ENCODE peak calls at places on chromosomes 4 and X, in seven cellular contexts. One of them, this sample, is unnamed.

GRCh38 chrX:65480960-65481359 is 53.6 kb downstream of the LAS1L start:
- ATAC-seq in heart left ventricle: no peak
- ATAC-seq in gastrocnemius medialis: no peak
- ATAC-seq in A549: no peak
- ATAC-seq in body of pancreas: no peak
- ATAC-seq in HCT116: no peak
- ATAC-seq in K562: no peak
- ATAC-seq in this sample: no peak

GRCh38 chr4:22493523-22493922 is 22.3 kb downstream of the ADGRA3 start:
- ATAC-seq in heart left ventricle: no peak
- ATAC-seq in body of pancreas: no peak
- ATAC-seq in A549: no peak
- ATAC-seq in K562: no peak
- ATAC-seq in gastrocnemius medialis: no peak
- ATAC-seq in HCT116: no peak
- ATAC-seq in this sample: no peak

GRCh38 chr4:26022346-26022891 is 108.4 kb downstream of the SMIM20 start:
- ATAC-seq in body of pancreas: peak; percentile 83
- ATAC-seq in K562: no peak
- ATAC-seq in heart left ventricle: peak; percentile 20
- ATAC-seq in HCT116: peak; percentile 52
- ATAC-seq in A549: peak; percentile 90
- ATAC-seq in gastrocnemius medialis: no peak
- ATAC-seq in this sample: peak; percentile 35

GRCh38 chr4:75841641-75842520 is 60.4 kb downstream of the PPEF2 start:
- ATAC-seq in K562: peak; percentile 59
- ATAC-seq in heart left ventricle: peak; percentile 89
- ATAC-seq in HCT116: no peak
- ATAC-seq in body of pancreas: no peak
- ATAC-seq in A549: peak; percentile 42
- ATAC-seq in gastrocnemius medialis: peak; percentile 75
- ATAC-seq in this sample: no peak

GRCh38 chr4:139798456-139798855 is 132.8 kb downstream of the MGST2 start:
- ATAC-seq in body of pancreas: peak; percentile 83
- ATAC-seq in heart left ventricle: no peak
- ATAC-seq in HCT116: no peak
- ATAC-seq in A549: no peak
- ATAC-seq in gastrocnemius medialis: no peak
- ATAC-seq in K562: no peak
- ATAC-seq in this sample: no peak

GRCh38 chrX:130754353-130754752 is 148.7 kb downstream of the ENOX2 start:
- ATAC-seq in heart left ventricle: no peak
- ATAC-seq in K562: no peak
- ATAC-seq in gastrocnemius medialis: no peak
- ATAC-seq in body of pancreas: no peak
- ATAC-seq in A549: no peak
- ATAC-seq in HCT116: no peak
- ATAC-seq in this sample: no peak

GRCh38 chr4:26936284-26937065 is 75.8 kb downstream of the STIM2 start:
- ATAC-seq in heart left ventricle: no peak
- ATAC-seq in K562: peak; percentile 92
- ATAC-seq in body of pancreas: no peak
- ATAC-seq in HCT116: peak; percentile 58
- ATAC-seq in A549: no peak
- ATAC-seq in gastrocnemius medialis: no peak
- ATAC-seq in this sample: no peak

GRCh38 chr4:36197501-36197900 is 46.8 kb downstream of the ARAP2 start:
- ATAC-seq in gastrocnemius medialis: no peak
- ATAC-seq in A549: no peak
- ATAC-seq in K562: no peak
- ATAC-seq in heart left ventricle: no peak
- ATAC-seq in HCT116: no peak
- ATAC-seq in body of pancreas: no peak
- ATAC-seq in this sample: no peak

GRCh38 chrX:123222920-123223319 is 38.8 kb downstream of the GRIA3 start:
- ATAC-seq in K562: no peak
- ATAC-seq in HCT116: no peak
- ATAC-seq in A549: no peak
- ATAC-seq in gastrocnemius medialis: no peak
- ATAC-seq in heart left ventricle: no peak
- ATAC-seq in body of pancreas: peak; percentile 85
- ATAC-seq in this sample: peak; percentile 16

GRCh38 chr4:108355523-108356208 is 186.9 kb upstream of the LEF1 start:
- ATAC-seq in gastrocnemius medialis: no peak
- ATAC-seq in body of pancreas: peak; percentile 15
- ATAC-seq in heart left ventricle: peak; percentile 64
- ATAC-seq in K562: no peak
- ATAC-seq in A549: no peak
- ATAC-seq in HCT116: no peak
- ATAC-seq in this sample: no peak

GRCh38 chr4:147747787-147748454 is 16.0 kb downstream of the ARHGAP10 start:
- ATAC-seq in K562: no peak
- ATAC-seq in body of pancreas: peak; percentile 81
- ATAC-seq in heart left ventricle: peak; percentile 58
- ATAC-seq in HCT116: no peak
- ATAC-seq in A549: no peak
- ATAC-seq in gastrocnemius medialis: no peak
- ATAC-seq in this sample: no peak

GRCh38 chr4:107600456-107600855 is 119.6 kb downstream of the PAPSS1 start:
- ATAC-seq in heart left ventricle: no peak
- ATAC-seq in K562: no peak
- ATAC-seq in body of pancreas: no peak
- ATAC-seq in HCT116: no peak
- ATAC-seq in gastrocnemius medialis: no peak
- ATAC-seq in A549: no peak
- ATAC-seq in this sample: no peak

GRCh38 chr4:163493643-163494359 is 689 bp upstream of the TMA16 start:
- ATAC-seq in K562: no peak
- ATAC-seq in body of pancreas: peak; percentile 8
- ATAC-seq in A549: no peak
- ATAC-seq in gastrocnemius medialis: peak; percentile 5
- ATAC-seq in HCT116: peak; percentile 52
- ATAC-seq in heart left ventricle: no peak
- ATAC-seq in this sample: no peak

GRCh38 chr4:125940426-125940825 is 625.7 kb downstream of the FAT4 start:
- ATAC-seq in A549: no peak
- ATAC-seq in K562: no peak
- ATAC-seq in body of pancreas: no peak
- ATAC-seq in HCT116: no peak
- ATAC-seq in gastrocnemius medialis: no peak
- ATAC-seq in heart left ventricle: no peak
- ATAC-seq in this sample: no peak

GRCh38 chrX:136667446-136668168 is 19.6 kb downstream of the CD40LG start:
- ATAC-seq in gastrocnemius medialis: no peak
- ATAC-seq in A549: no peak
- ATAC-seq in body of pancreas: no peak
- ATAC-seq in HCT116: no peak
- ATAC-seq in K562: no peak
- ATAC-seq in heart left ventricle: no peak
- ATAC-seq in this sample: no peak

GRCh38 chr4:184810720-184811119 is 15.0 kb downstream of the ACSL1 start:
- ATAC-seq in HCT116: no peak
- ATAC-seq in K562: no peak
- ATAC-seq in gastrocnemius medialis: peak; percentile 47
- ATAC-seq in body of pancreas: no peak
- ATAC-seq in A549: no peak
- ATAC-seq in heart left ventricle: peak; percentile 7
- ATAC-seq in this sample: no peak

GRCh38 chr4:38823766-38824165 is 19.2 kb upstream of the TLR1 start:
- ATAC-seq in body of pancreas: no peak
- ATAC-seq in heart left ventricle: no peak
- ATAC-seq in K562: no peak
- ATAC-seq in A549: no peak
- ATAC-seq in HCT116: no peak
- ATAC-seq in gastrocnemius medialis: no peak
- ATAC-seq in this sample: no peak

GRCh38 chr4:38820329-38821061 is 15.9 kb upstream of the TLR1 start:
- ATAC-seq in body of pancreas: no peak
- ATAC-seq in HCT116: no peak
- ATAC-seq in K562: no peak
- ATAC-seq in A549: no peak
- ATAC-seq in heart left ventricle: no peak
- ATAC-seq in gastrocnemius medialis: no peak
- ATAC-seq in this sample: no peak

GRCh38 chr4:38821739-38822138 is 17.1 kb upstream of the TLR1 start:
- ATAC-seq in body of pancreas: no peak
- ATAC-seq in HCT116: no peak
- ATAC-seq in A549: no peak
- ATAC-seq in heart left ventricle: no peak
- ATAC-seq in K562: no peak
- ATAC-seq in gastrocnemius medialis: no peak
- ATAC-seq in this sample: no peak

GRCh38 chr4:38819569-38819968 is 15.0 kb upstream of the TLR1 start:
- ATAC-seq in body of pancreas: no peak
- ATAC-seq in HCT116: no peak
- ATAC-seq in gastrocnemius medialis: no peak
- ATAC-seq in K562: no peak
- ATAC-seq in A549: no peak
- ATAC-seq in heart left ventricle: no peak
- ATAC-seq in this sample: no peak

GRCh38 chr4:38822748-38823303 is 18.2 kb upstream of the TLR1 start:
- ATAC-seq in gastrocnemius medialis: no peak
- ATAC-seq in HCT116: no peak
- ATAC-seq in K562: no peak
- ATAC-seq in A549: no peak
- ATAC-seq in body of pancreas: no peak
- ATAC-seq in heart left ventricle: no peak
- ATAC-seq in this sample: no peak
- TF ChIP-seq POLR2A in gastrocnemius medialis: no peak
- TF ChIP-seq POLR2A in HCT116: no peak
- TF ChIP-seq POLR2A in K562: no peak
- TF ChIP-seq POLR2A in A549: no peak
- TF ChIP-seq POLR2A in body of pancreas: no peak
- TF ChIP-seq POLR2A in heart left ventricle: no peak
- TF ChIP-seq POLR2A in this sample: no peak

DNA sequence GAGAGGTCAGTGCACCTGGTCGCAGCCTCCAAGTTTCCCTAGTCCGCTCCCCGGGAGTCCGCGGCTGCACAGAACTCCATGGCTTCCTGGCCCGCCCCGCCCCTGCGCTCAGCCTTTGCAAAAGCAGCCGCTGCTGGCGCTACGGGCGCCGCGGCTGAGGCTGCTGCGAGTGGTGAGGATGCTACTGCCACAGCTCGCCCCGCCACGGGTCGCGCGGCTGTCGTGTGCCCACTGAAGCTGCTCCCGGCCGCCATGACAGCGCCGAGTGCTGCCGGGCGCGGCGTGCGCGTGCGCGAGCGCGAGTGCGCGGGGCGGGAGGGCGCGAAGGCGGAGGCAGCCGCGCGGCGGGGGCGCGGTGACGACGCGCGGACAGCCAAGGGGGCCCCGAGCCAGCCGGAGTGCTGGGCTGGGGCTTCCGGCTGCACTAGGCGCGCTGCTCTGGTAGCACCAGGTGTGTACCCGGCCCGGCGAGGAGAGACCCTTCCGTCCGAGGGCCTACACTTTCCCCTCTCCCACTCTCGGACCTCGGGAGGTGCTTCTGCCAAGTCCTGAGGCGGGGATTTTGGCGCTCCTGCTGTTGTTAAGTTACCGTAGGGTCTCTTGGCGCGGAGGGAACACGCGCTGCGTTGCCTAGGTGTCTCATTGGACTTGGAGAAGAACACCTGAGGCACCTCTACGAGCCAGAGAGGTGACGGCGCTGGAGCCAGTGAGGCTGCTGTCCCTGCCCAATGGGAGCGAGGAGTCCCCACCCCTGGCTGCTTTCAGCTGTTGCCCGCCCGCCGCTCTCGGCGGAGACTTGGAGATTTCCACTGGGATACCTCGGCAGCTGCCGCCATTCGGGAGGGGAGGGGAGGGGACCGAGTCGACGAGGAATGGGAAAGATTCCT is 617 bp upstream of the LRBA start:
- ATAC-seq in K562: peak; percentile 77
- ATAC-seq in gastrocnemius medialis: peak; percentile 85
- ATAC-seq in heart left ventricle: peak; percentile 31
- ATAC-seq in body of pancreas: peak; percentile 86
- ATAC-seq in A549: peak; percentile 77
- ATAC-seq in HCT116: peak; percentile 78
- ATAC-seq in this sample: peak; percentile 92
- TF ChIP-seq POLR2A in K562: peak; percentile 96
- TF ChIP-seq POLR2A in gastrocnemius medialis: peak; percentile 58
- TF ChIP-seq POLR2A in heart left ventricle: peak; percentile 61
- TF ChIP-seq POLR2A in body of pancreas: peak; percentile 98
- TF ChIP-seq POLR2A in A549: peak; percentile 91
- TF ChIP-seq POLR2A in HCT116: peak; percentile 93
- TF ChIP-seq POLR2A in this sample: peak; percentile 84

DNA sequence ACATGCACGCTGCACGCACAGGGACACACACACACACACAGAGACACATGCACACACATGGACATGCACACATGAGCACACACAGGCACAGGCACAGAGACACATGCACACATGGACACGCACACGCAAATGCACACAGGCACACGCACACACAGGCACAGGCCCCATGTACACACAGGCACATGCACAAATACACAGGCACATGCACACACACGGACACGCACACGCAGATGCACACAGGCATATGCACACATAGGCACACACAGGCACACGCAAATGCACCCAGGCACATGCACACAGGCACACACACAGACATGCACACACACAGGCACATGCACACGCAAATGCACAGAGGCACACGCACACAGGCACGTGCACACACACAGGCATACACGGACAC is 30.3 kb upstream of the HTRA3 start:
- ATAC-seq in A549: no peak
- ATAC-seq in HCT116: no peak
- ATAC-seq in heart left ventricle: no peak
- ATAC-seq in gastrocnemius medialis: no peak
- ATAC-seq in body of pancreas: no peak
- ATAC-seq in K562: no peak
- ATAC-seq in this sample: no peak
- TF ChIP-seq POLR2A in A549: no peak
- TF ChIP-seq POLR2A in HCT116: no peak
- TF ChIP-seq POLR2A in heart left ventricle: no peak
- TF ChIP-seq POLR2A in gastrocnemius medialis: no peak
- TF ChIP-seq POLR2A in body of pancreas: no peak
- TF ChIP-seq POLR2A in K562: no peak
- TF ChIP-seq POLR2A in this sample: no peak

GRCh38 chr4:6910340-6910959 is 824 bp downstream of the TBC1D14 start:
- ATAC-seq in gastrocnemius medialis: peak; percentile 4
- ATAC-seq in heart left ventricle: no peak
- ATAC-seq in A549: peak; percentile 31
- ATAC-seq in body of pancreas: no peak
- ATAC-seq in HCT116: no peak
- ATAC-seq in K562: peak; percentile 31
- ATAC-seq in this sample: no peak

GRCh38 chr4:6909970-6910339 is 329 bp downstream of the TBC1D14 start:
- ATAC-seq in K562: peak; percentile 4
- ATAC-seq in heart left ventricle: no peak
- ATAC-seq in A549: peak; percentile 66
- ATAC-seq in gastrocnemius medialis: peak; percentile 40
- ATAC-seq in body of pancreas: peak; percentile 50
- ATAC-seq in HCT116: peak; percentile 46
- ATAC-seq in this sample: peak; percentile 42

GRCh38 chr4:6907658-6908191 is 1.9 kb upstream of the TBC1D14 start:
- ATAC-seq in body of pancreas: no peak
- ATAC-seq in K562: no peak
- ATAC-seq in gastrocnemius medialis: no peak
- ATAC-seq in HCT116: peak; percentile 37
- ATAC-seq in A549: no peak
- ATAC-seq in heart left ventricle: no peak
- ATAC-seq in this sample: no peak

GRCh38 chr4:6908397-6909112 is 1.1 kb upstream of the TBC1D14 start:
- ATAC-seq in K562: peak; percentile 4
- ATAC-seq in A549: no peak
- ATAC-seq in gastrocnemius medialis: no peak
- ATAC-seq in heart left ventricle: no peak
- ATAC-seq in body of pancreas: no peak
- ATAC-seq in HCT116: no peak
- ATAC-seq in this sample: no peak

GRCh38 chr4:6909113-6909969 is at the start of gene TBC1D14:
- ATAC-seq in body of pancreas: peak; percentile 93
- ATAC-seq in gastrocnemius medialis: peak; percentile 88
- ATAC-seq in heart left ventricle: peak; percentile 71
- ATAC-seq in HCT116: peak; percentile 87
- ATAC-seq in K562: peak; percentile 86
- ATAC-seq in A549: peak; percentile 85
- ATAC-seq in this sample: peak; percentile 96
- TF ChIP-seq POLR2A in body of pancreas: peak; percentile 64
- TF ChIP-seq POLR2A in gastrocnemius medialis: peak; percentile 87
- TF ChIP-seq POLR2A in heart left ventricle: peak; percentile 55
- TF ChIP-seq POLR2A in HCT116: peak; percentile 37
- TF ChIP-seq POLR2A in K562: peak; percentile 78
- TF ChIP-seq POLR2A in A549: peak; percentile 73
- TF ChIP-seq POLR2A in this sample: peak; percentile 63

This sample was measured in gastroesophageal sphincter.